ENCODE peak calls at places on chromosomes 3 and 15, in ten cellular contexts. Z is skeletal muscle cell; U is suprapubic skin; J is occipital lobe; G is CD8-positive, alpha-beta memory T cell; R is Right ventricle myocardium inferior; Y is cardiac muscle cell; K is trophoblast cell; C is pancreas; D is activated CD8-positive, alpha-beta memory T cell treated with anti-CD3 and anti-CD28 coated beads, Interleukin-2, amount 50 U/mL, for 4 hours. Q is an unnamed sample.
A peak's percentile ranks its signal among the peaks of the same experiment; 100 is the strongest.

GRCh38 chr3:137012097-137012501 is 54.3 kb downstream of the IL20RB start:
- DNase-seq in Y (no peak), C (no peak), Z (peak; percentile 76), U (no peak), R (no peak), G (no peak), J (no peak), D (no peak), K (no peak), Q (no peak)

GRCh38 chr3:81758275-81758674 is 3.2 kb downstream of the GBE1 start:
- DNase-seq in J (no peak), D (no peak), Y (no peak), U (no peak), G (no peak), K (no peak), Z (peak; percentile 62), C (no peak), R (no peak), Q (no peak)

GRCh38 chr3:25441234-25441856 is 13.3 kb downstream of the RARB start:
- DNase-seq in U (no peak), D (no peak), Z (no peak), C (no peak), Y (no peak), G (no peak), R (no peak), K (peak; percentile 31), J (no peak), Q (no peak)

GRCh38 chr15:38041576-38041975 is 107.1 kb downstream of the TMCO5A start:
- DNase-seq in C (no peak), J (no peak), Z (peak; percentile 39), G (no peak), R (no peak), U (no peak), Y (no peak), K (no peak), D (no peak), Q (no peak)

GRCh38 chr15:69462030-69462492 is 9.4 kb downstream of the RPLP1 start:
- DNase-seq in D (no peak), C (peak; percentile 80), Z (no peak), Y (no peak), U (no peak), R (no peak), G (no peak), J (no peak), K (no peak), Q (no peak)

GRCh38 chr3:107938128-107938527 is 152.7 kb downstream of the CD47 start:
- DNase-seq in C (no peak), Y (peak; percentile 54), U (no peak), K (peak; percentile 69), J (no peak), R (no peak), G (no peak), Z (no peak), D (no peak), Q (no peak)

GRCh38 chr3:12941495-12942023 is 100.2 kb upstream of the RPL32 start:
- DNase-seq in J (no peak), U (no peak), K (no peak), Z (no peak), R (no peak), C (no peak), Y (no peak), G (no peak), D (no peak), Q (no peak)

GRCh38 chr3:43855674-43856299 is 165.0 kb downstream of the ABHD5 start:
- DNase-seq in Z (no peak), J (peak; percentile 53), C (peak; percentile 69), K (peak; percentile 48), D (peak; percentile 20), G (no peak), U (no peak), R (no peak), Y (peak; percentile 71), Q (no peak)

GRCh38 chr3:119660474-119661150 is at the start of gene POPDC2:
- DNase-seq in R (no peak), D (no peak), U (no peak), C (no peak), Y (peak; percentile 95), Z (no peak), G (no peak), K (no peak), J (no peak), Q (no peak)

GRCh38 chr15:50265620-50266019 is at the start of gene HDC:
- DNase-seq in U (no peak), J (no peak), G (no peak), Y (peak; percentile 25), K (no peak), Z (no peak), C (no peak), R (no peak), D (no peak), Q (no peak)

GRCh38 chr15:49225572-49226281 is 55.7 kb downstream of the GALK2 start:
- DNase-seq in C (no peak), J (no peak), R (no peak), Y (peak; percentile 79), U (no peak), Z (no peak), D (no peak), G (no peak), K (peak; percentile 51), Q (no peak)

GRCh38 chr3:99768808-99769501 is 48.7 kb upstream of the CMSS1 start:
- DNase-seq in J (no peak), R (no peak), G (no peak), D (no peak), K (no peak), U (no peak), Z (no peak), C (no peak), Y (no peak), Q (no peak)

GRCh38 chr3:197525706-197526105 is 30.1 kb downstream of the BDH1 start:
- DNase-seq in U (no peak), J (no peak), G (no peak), K (no peak), Y (no peak), Z (no peak), D (no peak), R (no peak), C (peak; percentile 22), Q (no peak)

GRCh38 chr3:69712933-69713332 is 26.3 kb upstream of the MITF start:
- DNase-seq in U (no peak), Z (no peak), Y (no peak), C (no peak), J (no peak), D (no peak), G (no peak), K (no peak), R (no peak), Q (no peak)

GRCh38 chr3:45105855-45106655 is 40.1 kb downstream of the CDCP1 start:
- DNase-seq in D (peak; percentile 64), U (no peak), C (no peak), J (no peak), Y (no peak), G (peak; percentile 82), Z (peak; percentile 77), K (no peak), R (no peak), Q (no peak)

GRCh38 chr15:84034831-84035753 is 200.5 kb upstream of the GOLGA6L4 start:
- DNase-seq in Y (peak; percentile 51), K (peak; percentile 63), D (no peak), U (no peak), J (no peak), Z (peak; percentile 14), C (no peak), G (no peak), R (no peak), Q (no peak)

GRCh38 chr3:127803619-127804018 is 18.7 kb downstream of the MGLL start:
- DNase-seq in C (no peak), Y (no peak), Z (peak; percentile 83), R (no peak), J (no peak), K (peak; percentile 94), U (no peak), G (no peak), D (no peak), Q (no peak)

GRCh38 chr3:72219752-72220151 is 434.8 kb upstream of the PROK2 start:
- DNase-seq in U (no peak), J (no peak), Y (no peak), D (no peak), K (no peak), G (no peak), C (no peak), Z (no peak), R (no peak), Q (peak; percentile 8)

GRCh38 chr3:195096484-195097330 is 174.3 kb downstream of the XXYLT1 start:
- DNase-seq in C (peak; percentile 16), U (no peak), Y (no peak), D (no peak), R (no peak), K (no peak), Z (no peak), J (no peak), G (no peak), Q (no peak)

GRCh38 chr3:107987036-107987557 is 103.7 kb downstream of the CD47 start:
- DNase-seq in U (peak; percentile 88), K (peak; percentile 99), J (no peak), R (no peak), C (no peak), Z (peak; percentile 94), Y (no peak), G (no peak), D (no peak), Q (no peak)

GRCh38 chr3:14492948-14493881 is 46.9 kb downstream of the GRIP2 start:
- DNase-seq in Z (no peak), D (no peak), C (peak; percentile 49), Y (no peak), G (no peak), K (no peak), J (no peak), U (no peak), R (no peak), Q (no peak)

GRCh38 chr15:66995257-66995656 is 70.1 kb upstream of the SMAD3 start:
- DNase-seq in J (no peak), K (no peak), G (no peak), Z (peak; percentile 71), Y (no peak), D (no peak), R (no peak), C (no peak), U (no peak), Q (no peak)

GRCh38 chr3:172524611-172525010 is 1.4 kb upstream of the TNFSF10 start:
- DNase-seq in K (no peak), D (no peak), G (no peak), U (no peak), Z (no peak), Y (no peak), J (no peak), C (no peak), R (no peak), Q (no peak)

GRCh38 chr3:101853465-101853864 is 4.2 kb downstream of the NFKBIZ start:
- DNase-seq in Z (no peak), Y (no peak), G (no peak), R (no peak), D (no peak), C (no peak), U (no peak), J (no peak), K (peak; percentile 29), Q (no peak)

Q was measured in type B pancreatic cell.